ENCODE peak calls at places on chromosomes 3 and 15, in nine cellular contexts. H is AG08395; W is activated CD4-positive, CD25-positive, alpha-beta regulatory T cell treated with anti-CD3 and anti-CD28 coated beads, Interleukin-2, amount 50 U/mL, for 72 hours; B is stimulated activated CD4-positive, alpha-beta T cell treated with anti-CD3 and anti-CD28 coated beads, Interleukin-15, amount 100 ng/mL, for 1 hour; F is NCI-H2171; C is T follicular helper cell; I is KG1; S is sigmoid colon; Z is COR-L47. E is an unnamed sample.

GRCh38 chr3:77746048-77746447 is 706.1 kb downstream of the ROBO2 start:
- DNase-seq in B (no peak), W (no peak), S (no peak), Z (no peak), H (no peak), C (no peak), F (no peak), I (no peak), E (no peak)

GRCh38 chr3:160860346-160860745 is 104.3 kb downstream of the PPM1L start:
- DNase-seq in W (no peak), S (no peak), F (peak; percentile 64), H (no peak), C (no peak), Z (no peak), B (no peak), I (no peak), E (no peak)

GRCh38 chr3:124999897-125000296 is 55.9 kb downstream of the HEG1 start:
- DNase-seq in C (no peak), Z (no peak), W (no peak), B (no peak), S (no peak), I (no peak), F (no peak), H (no peak), E (no peak)

GRCh38 chr15:100794008-100794407 is 85.6 kb upstream of the ALDH1A3 start:
- DNase-seq in B (no peak), I (no peak), H (no peak), F (no peak), Z (no peak), C (no peak), S (no peak), W (no peak), E (no peak)

GRCh38 chr3:187798531-187799520 is 53.6 kb upstream of the BCL6 start:
- DNase-seq in W (no peak), I (no peak), B (no peak), C (no peak), F (no peak), S (no peak), H (no peak), Z (no peak), E (no peak)

GRCh38 chr3:129003578-129004112 is 2.5 kb downstream of the EFCC1 start:
- DNase-seq in Z (peak; percentile 75), S (no peak), I (no peak), B (peak; percentile 37), W (peak; percentile 42), H (no peak), C (peak; percentile 42), F (peak; percentile 89), E (no peak)

GRCh38 chr3:159739166-159739565 is 249.5 kb upstream of the IL12A start:
- DNase-seq in S (no peak), C (no peak), Z (no peak), F (no peak), H (no peak), I (no peak), B (no peak), W (no peak), E (no peak)

GRCh38 chr3:189710620-189711388 is 79.6 kb downstream of the TP63 start:
- DNase-seq in H (peak; percentile 91), F (peak; percentile 15), I (no peak), C (no peak), B (no peak), Z (no peak), S (peak; percentile 72), W (no peak), E (no peak)

GRCh38 chr3:195147649-195148121 is 123.3 kb downstream of the XXYLT1 start:
- DNase-seq in C (peak; percentile 14), B (no peak), S (peak; percentile 88), Z (no peak), F (no peak), I (peak; percentile 52), W (peak; percentile 50), H (peak; percentile 61), E (no peak)

GRCh38 chr15:64845183-64845611 is 3.5 kb downstream of the PLEKHO2 start:
- DNase-seq in B (no peak), S (peak; percentile 81), W (no peak), H (no peak), C (no peak), Z (no peak), F (no peak), I (no peak), E (no peak)

GRCh38 chr15:99556010-99556409 is 9.8 kb upstream of the MEF2A start:
- DNase-seq in B (no peak), I (no peak), S (no peak), W (no peak), C (no peak), H (no peak), Z (no peak), F (peak; percentile 19), E (no peak)

GRCh38 chr3:43373588-43373935 is 87.2 kb downstream of the SNRK start:
- DNase-seq in F (no peak), B (no peak), C (no peak), H (no peak), Z (no peak), I (no peak), W (no peak), S (no peak), E (no peak)

GRCh38 chr3:31265646-31266423 is 266.9 kb upstream of the STT3B start:
- DNase-seq in S (no peak), Z (no peak), C (no peak), W (no peak), I (no peak), B (no peak), H (no peak), F (no peak), E (peak; percentile 12)

GRCh38 chr3:47578691-47579632 is at the start of gene CSPG5:
- DNase-seq in Z (peak; percentile 15), I (no peak), W (peak; percentile 46), F (no peak), S (no peak), C (no peak), B (peak; percentile 10), H (peak; percentile 30), E (no peak)

GRCh38 chr3:8746780-8747345 is 13.3 kb downstream of the CAV3 start:
- DNase-seq in B (no peak), W (no peak), H (no peak), C (no peak), S (no peak), Z (no peak), F (no peak), I (no peak), E (no peak)

GRCh38 chr3:160748787-160749186 is 7.2 kb upstream of the PPM1L start:
- DNase-seq in Z (no peak), B (no peak), F (no peak), H (no peak), C (no peak), I (no peak), S (no peak), W (no peak), E (no peak)

GRCh38 chr15:76844096-76844495 is 61.0 kb downstream of the SCAPER start:
- DNase-seq in I (no peak), W (no peak), F (no peak), S (no peak), Z (no peak), H (no peak), C (no peak), B (no peak), E (no peak)

GRCh38 chr3:95172549-95172948 is 1109.7 kb downstream of the NSUN3 start:
- DNase-seq in B (no peak), W (no peak), H (no peak), S (no peak), Z (peak; percentile 61), C (no peak), I (no peak), F (no peak), E (no peak)

GRCh38 chr15:31452595-31453557 is 126.2 kb downstream of the KLF13 start:
- DNase-seq in H (no peak), C (no peak), S (no peak), I (no peak), B (no peak), F (no peak), Z (no peak), W (peak; percentile 20), E (no peak)

GRCh38 chr3:152472606-152472954 is 203.9 kb downstream of the MBNL1 start:
- DNase-seq in I (no peak), C (no peak), H (no peak), B (no peak), W (no peak), F (no peak), S (no peak), Z (no peak), E (no peak)

GRCh38 chr3:150302246-150302645 is 105.9 kb upstream of the TSC22D2 start:
- DNase-seq in F (no peak), S (no peak), H (no peak), B (no peak), Z (no peak), I (no peak), C (no peak), W (no peak), E (no peak)

GRCh38 chr3:173241727-173242126 is 100.7 kb upstream of the SPATA16 start:
- DNase-seq in C (no peak), W (no peak), I (no peak), Z (no peak), F (no peak), H (no peak), S (no peak), B (no peak), E (no peak)

GRCh38 chr3:25037049-25037547 is 391.0 kb upstream of the RARB start:
- DNase-seq in B (no peak), F (no peak), C (no peak), Z (no peak), S (no peak), I (no peak), W (no peak), H (peak; percentile 35), E (no peak)

GRCh38 chr3:37098884-37099283 is 75.5 kb downstream of the LRRFIP2 start:
- DNase-seq in S (no peak), B (no peak), Z (no peak), W (no peak), C (no peak), H (no peak), F (no peak), I (no peak), E (no peak)

GRCh38 chr3:197356275-197356674 is 57.9 kb upstream of the DLG1 start:
- DNase-seq in H (peak; percentile 67), I (no peak), C (no peak), F (no peak), W (no peak), S (no peak), Z (no peak), B (no peak), E (no peak)

GRCh38 chr3:195895078-195895899 is 13.1 kb downstream of the TNK2 start:
- DNase-seq in F (peak; percentile 66), H (peak; percentile 38), Z (peak; percentile 46), I (no peak), W (peak; percentile 72), B (peak; percentile 50), C (peak; percentile 42), S (peak; percentile 73), E (no peak)

GRCh38 chr3:194322701-194323174 is 28.4 kb downstream of the CPN2 start:
- DNase-seq in W (no peak), C (no peak), I (no peak), H (peak; percentile 63), B (no peak), S (no peak), Z (no peak), F (no peak), E (no peak)

GRCh38 chr15:85649372-85649771 is 145.4 kb downstream of the KLHL25 start:
- DNase-seq in W (no peak), S (no peak), H (peak; percentile 70), I (no peak), B (no peak), Z (no peak), F (no peak), C (no peak), E (no peak)

GRCh38 chr15:78909791-78910228 is 35.0 kb downstream of the CTSH start:
- DNase-seq in F (no peak), I (no peak), S (no peak), Z (peak; percentile 22), C (peak; percentile 9), W (no peak), B (no peak), H (peak; percentile 49), E (no peak)

GRCh38 chr3:141373768-141374526 is 5.6 kb downstream of the ZBTB38 start:
- DNase-seq in S (no peak), I (no peak), W (no peak), Z (no peak), C (no peak), F (no peak), B (no peak), H (no peak), E (no peak)

GRCh38 chr15:51736646-51737537 is 563 bp downstream of the LYSMD2 start:
- DNase-seq in W (peak; percentile 64), H (peak; percentile 26), B (peak; percentile 42), C (peak; percentile 39), I (peak; percentile 18), Z (peak; percentile 82), F (peak; percentile 67), S (peak; percentile 77), E (no peak)

E was measured in CMK.